ENCODE peak calls at places on chromosomes 3 and 15, in four cellular contexts. W is stomach, T is dorsolateral prefrontal cortex, X is ovary. K is an unnamed sample.

GRCh38 chr3:157753753-157754152 is 250.5 kb upstream of the VEPH1 start:
- DNase-seq in W (no peak), T (no peak), X (no peak), K (no peak)

GRCh38 chr3:39106281-39107055 is 959 bp downstream of the GORASP1 start:
- DNase-seq in W (no peak), T (no peak), X (no peak), K (peak; percentile 49)

GRCh38 chr3:63954182-63954581 is 42.0 kb upstream of the SCAANT1 start:
- DNase-seq in W (no peak), T (no peak), X (no peak), K (peak; percentile 52)

GRCh38 chr15:74403981-74404563 is 29.7 kb downstream of the SEMA7A start:
- DNase-seq in W (no peak), T (no peak), X (peak; percentile 71), K (no peak)

GRCh38 chr3:52062499-52062898 is 6.1 kb upstream of the DUSP7 start:
- DNase-seq in W (no peak), T (no peak), X (no peak), K (peak; percentile 91)

GRCh38 chr15:41994772-41995475 is 22.6 kb upstream of the EHD4 start:
- DNase-seq in W (no peak), T (no peak), X (no peak), K (no peak)

GRCh38 chr3:111904376-111905241 is 45.5 kb downstream of the PHLDB2 start:
- DNase-seq in W (no peak), T (no peak), X (no peak), K (peak; percentile 80)

GRCh38 chr15:89399390-89400120 is 64.9 kb upstream of the POLG start:
- DNase-seq in W (no peak), T (peak; percentile 31), X (no peak), K (peak; percentile 57)

GRCh38 chr15:60509470-60509869 is 30.5 kb upstream of the ICE2 start:
- DNase-seq in W (no peak), T (no peak), X (no peak), K (no peak)

GRCh38 chr3:60188803-60189202 is 1062.4 kb downstream of the FHIT start:
- DNase-seq in W (no peak), T (no peak), X (no peak), K (no peak)

GRCh38 chr3:66259721-66260255 is 39.0 kb downstream of the SLC25A26 start:
- DNase-seq in W (no peak), T (no peak), X (no peak), K (no peak)

GRCh38 chr3:5264896-5265770 is 77.6 kb downstream of the EDEM1 start:
- DNase-seq in W (no peak), T (no peak), X (no peak), K (no peak)

GRCh38 chr3:40414270-40414669 is 27.3 kb downstream of the ENTPD3 start:
- DNase-seq in W (no peak), T (no peak), X (no peak), K (no peak)

GRCh38 chr3:38646062-38646461 is 3.4 kb downstream of the SCN5A start:
- DNase-seq in W (no peak), T (no peak), X (no peak), K (no peak)

GRCh38 chr15:68431792-68432401 is at the start of gene ITGA11:
- DNase-seq in W (peak; percentile 56), T (no peak), X (peak; percentile 40), K (peak; percentile 65)

GRCh38 chr3:113232367-113232766 is 21.0 kb downstream of the BOC start:
- DNase-seq in W (no peak), T (no peak), X (no peak), K (no peak)

GRCh38 chr3:43362961-43363360 is 76.6 kb downstream of the SNRK start:
- DNase-seq in W (no peak), T (no peak), X (no peak), K (no peak)

GRCh38 chr15:70318594-70318993 is 220.9 kb upstream of the TLE3 start:
- DNase-seq in W (no peak), T (no peak), X (no peak), K (no peak)

GRCh38 chr15:100951965-100952364 is 32.8 kb downstream of the LRRK1 start:
- DNase-seq in W (no peak), T (no peak), X (no peak), K (no peak)

GRCh38 chr3:4722103-4722502 is 229.0 kb downstream of the ITPR1 start:
- DNase-seq in W (no peak), T (peak; percentile 30), X (no peak), K (peak; percentile 55)

GRCh38 chr3:146337991-146338390 is 87.1 kb upstream of the PLSCR4 start:
- DNase-seq in W (no peak), T (no peak), X (no peak), K (no peak)

GRCh38 chr3:104952587-104952986 is 414.1 kb upstream of the ALCAM start:
- DNase-seq in W (peak; percentile 52), T (no peak), X (no peak), K (peak; percentile 45)

GRCh38 chr15:50298340-50298739 is 32.8 kb upstream of the HDC start:
- DNase-seq in W (no peak), T (no peak), X (no peak), K (no peak)

GRCh38 chr3:160748787-160749186 is 7.2 kb upstream of the PPM1L start:
- DNase-seq in W (no peak), T (no peak), X (no peak), K (no peak)

GRCh38 chr15:86942285-86942684 is 862.6 kb downstream of the AGBL1 start:
- DNase-seq in W (no peak), T (no peak), X (no peak), K (no peak)

GRCh38 chr3:133869601-133870000 is 26.1 kb downstream of the RAB6B start:
- DNase-seq in W (no peak), T (no peak), X (no peak), K (no peak)

GRCh38 chr15:69807752-69808151 is 290.0 kb downstream of the TLE3 start:
- DNase-seq in W (no peak), T (no peak), X (no peak), K (peak; percentile 36)

GRCh38 chr3:25547928-25548327 is 116.8 kb downstream of the TOP2B start:
- DNase-seq in W (no peak), T (no peak), X (no peak), K (no peak)

GRCh38 chr15:73996939-73997338 is 2.4 kb downstream of the PML start:
- DNase-seq in W (no peak), T (no peak), X (no peak), K (no peak)

GRCh38 chr3:134833453-134834163 is 38.5 kb downstream of the EPHB1 start:
- DNase-seq in W (no peak), T (no peak), X (no peak), K (no peak)

GRCh38 chr3:180073561-180073960 is 36.8 kb upstream of the PEX5L start:
- DNase-seq in W (no peak), T (no peak), X (no peak), K (no peak)

GRCh38 chr3:65004795-65005295 is 317.0 kb upstream of the ADAMTS9 start:
- DNase-seq in W (no peak), T (no peak), X (no peak), K (no peak)

GRCh38 chr3:24272875-24273274 is 221.8 kb downstream of the THRB start:
- DNase-seq in W (no peak), T (no peak), X (no peak), K (peak; percentile 1)

GRCh38 chr3:8239718-8240698 is 261.6 kb upstream of the LMCD1 start:
- DNase-seq in W (no peak), T (no peak), X (no peak), K (peak; percentile 1)

GRCh38 chr15:63601727-63602185 is 4.6 kb downstream of the FBXL22 start:
- DNase-seq in W (no peak), T (no peak), X (no peak), K (no peak)

GRCh38 chr15:67574981-67575632 is 32.6 kb downstream of the MAP2K5 start:
- DNase-seq in W (no peak), T (no peak), X (no peak), K (no peak)

DNA sequence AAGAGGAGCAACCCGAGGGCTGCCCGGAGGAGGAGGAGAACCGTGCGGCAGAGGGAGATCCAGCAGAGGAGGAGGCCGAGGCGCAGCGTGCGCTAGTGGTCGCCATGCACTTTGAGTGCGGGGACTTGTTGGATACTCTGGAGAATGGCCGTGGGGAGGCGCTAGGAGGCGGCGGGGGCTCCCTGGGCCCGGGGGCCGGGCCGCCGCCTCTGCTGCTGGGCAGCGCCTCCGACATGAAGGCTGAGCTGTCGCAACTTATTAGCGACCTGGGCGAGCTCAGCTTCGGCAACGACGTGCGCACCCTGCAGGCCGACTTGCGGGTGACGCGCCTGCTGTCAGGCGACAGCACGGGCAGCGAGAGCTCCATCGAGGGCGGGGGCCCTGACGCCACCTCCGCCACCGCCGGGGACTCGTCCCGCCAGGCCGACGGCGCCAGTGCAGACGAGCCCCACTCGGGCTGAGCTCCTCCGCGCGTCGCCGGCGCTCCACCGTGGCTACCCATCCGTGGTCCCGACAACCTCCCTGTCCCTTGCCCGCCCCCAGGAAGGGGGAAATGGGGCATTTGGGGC is 2.0 kb downstream of the FAM43A start:
- DNase-seq in W (peak; percentile 79), T (peak; percentile 23), X (peak; percentile 25), K (no peak)
- TF ChIP-seq CTCF in W (no peak), T (peak; percentile 47), X (no peak), K (peak; percentile 70)

DNA sequence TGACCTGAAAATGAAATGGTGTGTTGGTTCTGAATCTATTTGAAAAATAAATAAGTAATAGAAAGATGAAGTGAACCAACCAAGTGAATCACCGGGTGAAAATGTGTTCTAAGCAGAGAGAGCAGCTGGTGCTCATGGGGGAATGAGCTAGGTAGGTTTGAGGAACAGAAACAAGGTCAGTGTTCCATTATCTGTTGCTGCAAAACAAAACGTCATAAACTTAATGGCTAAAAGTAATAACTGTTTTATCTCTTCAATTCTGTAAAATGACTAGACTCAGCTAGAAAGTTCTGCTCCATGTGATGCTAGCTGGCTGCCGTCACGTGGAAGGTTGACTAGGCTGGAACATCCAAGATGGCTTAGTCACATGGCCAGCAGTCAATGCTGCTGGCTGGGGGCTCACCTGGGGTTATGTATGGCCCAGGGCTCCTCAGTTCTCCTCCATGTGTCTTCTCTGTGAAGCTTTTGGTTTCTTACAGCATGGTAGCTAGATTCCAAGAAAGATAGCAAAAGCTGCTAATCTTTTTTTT is 13.3 kb upstream of the SH3BP5 start:
- DNase-seq in W (no peak), T (no peak), X (no peak), K (no peak)
- H3K27ac ChIP-seq in W (no peak overlapping the region), T (no peak overlapping the region), X (no peak overlapping the region), K (no peak overlapping the region)

DNA sequence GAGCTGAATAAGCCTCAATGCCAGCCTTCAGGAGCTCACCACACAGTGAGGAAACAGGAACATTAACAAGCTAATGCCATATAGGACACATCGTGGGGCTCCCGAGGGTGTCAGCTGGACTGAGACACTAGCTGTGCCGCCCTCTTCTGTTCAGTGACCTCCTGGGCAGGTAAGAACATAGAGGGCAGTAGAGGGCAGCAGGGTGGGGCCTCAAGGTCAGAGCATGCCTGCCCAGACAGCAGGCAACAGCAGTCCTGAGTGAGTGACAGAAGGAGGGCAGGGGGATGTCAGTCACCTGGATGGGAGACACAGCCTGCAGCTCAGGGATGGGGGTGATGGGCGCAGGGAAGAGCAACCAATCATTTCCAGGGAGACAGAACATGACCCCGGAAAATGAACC is 15.5 kb downstream of the NTRK3 start:
- DNase-seq in W (no peak), T (no peak), X (no peak), K (no peak)
- TF ChIP-seq CTCF in W (no peak), T (no peak), X (no peak), K (no peak)

GRCh38 chr3:123616593-123616992 is 31.7 kb upstream of the HACD2 start:
- DNase-seq in W (no peak), T (no peak), X (no peak), K (no peak)

GRCh38 chr3:123618768-123619484 is 34.1 kb upstream of the HACD2 start:
- DNase-seq in W (peak; percentile 60), T (peak; percentile 28), X (peak; percentile 75), K (no peak)

GRCh38 chr3:123621510-123622189 is 36.8 kb upstream of the HACD2 start:
- DNase-seq in W (no peak), T (no peak), X (no peak), K (no peak)

GRCh38 chr3:123620338-123620737 is 35.5 kb upstream of the HACD2 start:
- DNase-seq in W (no peak), T (no peak), X (peak; percentile 59), K (no peak)

GRCh38 chr3:123618076-123618703 is 33.3 kb upstream of the HACD2 start:
- DNase-seq in W (no peak), T (no peak), X (no peak), K (no peak)
- H3K27ac ChIP-seq in W (no peak overlapping the region), T (peak overlapping the region; percentile 94), X (no peak overlapping the region), K (peak overlapping the region; percentile 81)